ENCODE peak calls at places on chromosomes 5 and 9, in five cellular contexts. One of them, this sample, is unnamed.

GRCh38 chr5:150073086-150073625 is 13.2 kb downstream of the CSF1R start:
- DNase-seq in PC-3: no peak
- DNase-seq in left lung: no peak
- DNase-seq in cardiac muscle cell: no peak
- DNase-seq in pancreas: peak
- DNase-seq in this sample: no peak

GRCh38 chr9:34654317-34655083 is 2.5 kb downstream of the IL11RA start:
- DNase-seq in PC-3: no peak
- DNase-seq in left lung: no peak
- DNase-seq in cardiac muscle cell: peak
- DNase-seq in pancreas: peak
- DNase-seq in this sample: peak

GRCh38 chr5:132640613-132641012 is 17.4 kb upstream of the IL13 start:
- DNase-seq in PC-3: no peak
- DNase-seq in left lung: no peak
- DNase-seq in cardiac muscle cell: no peak
- DNase-seq in pancreas: no peak
- DNase-seq in this sample: no peak

GRCh38 chr5:3320317-3320865 is 275.2 kb upstream of the IRX1 start:
- DNase-seq in PC-3: no peak
- DNase-seq in left lung: no peak
- DNase-seq in cardiac muscle cell: no peak
- DNase-seq in pancreas: no peak
- DNase-seq in this sample: no peak

GRCh38 chr9:19595003-19595402 is 186.2 kb downstream of the ACER2 start:
- DNase-seq in PC-3: no peak
- DNase-seq in left lung: no peak
- DNase-seq in cardiac muscle cell: no peak
- DNase-seq in pancreas: no peak
- DNase-seq in this sample: no peak

GRCh38 chr5:170137694-170138214 is 32.1 kb downstream of the FOXI1 start:
- DNase-seq in PC-3: no peak
- DNase-seq in left lung: no peak
- DNase-seq in cardiac muscle cell: no peak
- DNase-seq in pancreas: no peak
- DNase-seq in this sample: no peak

GRCh38 chr9:17776735-17777134 is 197.9 kb downstream of the SH3GL2 start:
- DNase-seq in PC-3: no peak
- DNase-seq in left lung: no peak
- DNase-seq in cardiac muscle cell: peak
- DNase-seq in pancreas: no peak
- DNase-seq in this sample: no peak

GRCh38 chr5:43039468-43040286 is 442 bp downstream of the ANXA2R start:
- DNase-seq in PC-3: peak
- DNase-seq in left lung: peak
- DNase-seq in cardiac muscle cell: peak
- DNase-seq in pancreas: peak
- DNase-seq in this sample: peak

GRCh38 chr9:826500-827280 is 14.8 kb upstream of the DMRT1 start:
- DNase-seq in PC-3: no peak
- DNase-seq in left lung: no peak
- DNase-seq in cardiac muscle cell: no peak
- DNase-seq in pancreas: no peak
- DNase-seq in this sample: no peak

GRCh38 chr9:133375724-133376654 is at the start of the genes STKLD1 and SURF4:
- DNase-seq in PC-3: peak
- DNase-seq in left lung: peak
- DNase-seq in cardiac muscle cell: peak
- DNase-seq in pancreas: peak
- DNase-seq in this sample: peak

GRCh38 chr9:133372144-133372543 is 3.7 kb downstream of the SURF4 start:
- DNase-seq in PC-3: no peak
- DNase-seq in left lung: peak
- DNase-seq in cardiac muscle cell: no peak
- DNase-seq in pancreas: no peak
- DNase-seq in this sample: no peak

GRCh38 chr9:133377721-133378216 is 1.6 kb downstream of the STKLD1 start:
- DNase-seq in PC-3: peak
- DNase-seq in left lung: no peak
- DNase-seq in cardiac muscle cell: peak
- DNase-seq in pancreas: no peak
- DNase-seq in this sample: peak

GRCh38 chr9:133374612-133375115 is 1.2 kb downstream of the SURF4 start:
- DNase-seq in PC-3: no peak
- DNase-seq in left lung: no peak
- DNase-seq in cardiac muscle cell: peak
- DNase-seq in pancreas: no peak
- DNase-seq in this sample: peak

DNA sequence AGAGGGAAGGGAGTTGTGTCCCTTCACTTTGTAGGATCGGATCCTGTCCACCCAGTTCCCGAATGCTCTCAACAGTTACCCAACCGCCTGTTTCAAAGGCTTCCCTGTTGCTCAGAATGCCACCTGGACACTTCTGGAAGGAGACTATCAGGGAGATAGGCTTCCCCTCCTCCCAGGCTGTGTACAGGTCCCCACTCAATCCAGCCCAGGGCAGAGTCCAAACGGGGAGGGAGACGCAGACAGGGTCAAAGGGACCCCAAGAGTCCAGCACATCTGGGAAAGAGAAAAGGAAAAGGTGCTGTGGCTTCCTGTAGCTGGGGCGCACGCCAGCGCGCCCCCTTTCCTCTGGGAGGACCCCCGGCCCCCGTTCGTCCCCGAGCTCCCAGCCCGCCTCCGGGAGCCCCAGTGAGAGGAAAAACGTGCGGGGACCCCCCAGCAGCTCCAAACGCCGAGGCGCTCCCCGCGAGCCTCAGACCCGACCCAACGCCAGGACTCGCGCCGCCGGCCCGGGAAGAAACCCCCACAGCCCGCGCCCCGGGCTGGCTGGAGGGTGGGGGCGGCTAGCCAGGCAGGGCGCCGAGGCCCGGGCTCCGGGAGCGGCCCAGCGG is 640 bp downstream of the SURF4 start:
- DNase-seq in PC-3: no peak
- DNase-seq in left lung: no peak
- DNase-seq in cardiac muscle cell: peak
- DNase-seq in pancreas: peak
- DNase-seq in this sample: peak
- TF ChIP-seq CTCF in PC-3: no peak
- TF ChIP-seq CTCF in left lung: no peak
- TF ChIP-seq CTCF in cardiac muscle cell: no peak
- TF ChIP-seq CTCF in pancreas: no peak
- TF ChIP-seq CTCF in this sample: no peak

GRCh38 chr5:1445313-1445894 is at the start of gene SLC6A3:
- DNase-seq in PC-3: no peak
- DNase-seq in left lung: peak
- DNase-seq in cardiac muscle cell: peak
- DNase-seq in pancreas: no peak
- DNase-seq in this sample: peak

GRCh38 chr5:1444361-1445189 is 665 bp downstream of the SLC6A3 start:
- DNase-seq in PC-3: no peak
- DNase-seq in left lung: peak
- DNase-seq in cardiac muscle cell: no peak
- DNase-seq in pancreas: no peak
- DNase-seq in this sample: no peak

GRCh38 chr5:1442222-1443144 is 2.8 kb downstream of the SLC6A3 start:
- DNase-seq in PC-3: no peak
- DNase-seq in left lung: peak
- DNase-seq in cardiac muscle cell: no peak
- DNase-seq in pancreas: no peak
- DNase-seq in this sample: no peak

GRCh38 chr5:1443145-1443543 is 2.1 kb downstream of the SLC6A3 start:
- DNase-seq in PC-3: peak
- DNase-seq in left lung: no peak
- DNase-seq in cardiac muscle cell: no peak
- DNase-seq in pancreas: no peak
- DNase-seq in this sample: no peak

DNA sequence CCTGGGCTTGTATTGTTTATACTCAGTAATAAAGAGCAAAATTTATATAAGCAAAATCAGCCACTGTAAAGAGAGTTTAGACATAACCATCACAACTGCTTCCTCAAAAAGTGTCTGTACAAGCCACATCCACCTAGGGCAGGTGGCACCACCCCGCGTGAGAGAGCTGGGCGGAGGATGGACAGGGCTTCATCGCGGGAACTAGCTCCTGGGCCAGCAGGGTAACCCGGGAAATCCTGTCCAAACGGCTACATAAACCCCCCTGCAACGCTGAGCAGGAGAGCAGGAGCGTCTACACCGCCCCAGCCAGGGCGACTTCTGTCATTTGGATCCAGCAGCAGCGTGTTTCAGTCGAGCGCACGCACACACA is 1.3 kb downstream of the SLC6A3 start:
- DNase-seq in PC-3: no peak
- DNase-seq in left lung: no peak
- DNase-seq in cardiac muscle cell: no peak
- DNase-seq in pancreas: no peak
- DNase-seq in this sample: no peak
- H3K4me3 ChIP-seq in PC-3: no peak
- H3K4me3 ChIP-seq in left lung: no peak
- H3K4me3 ChIP-seq in cardiac muscle cell: no peak
- H3K4me3 ChIP-seq in pancreas: no peak
- H3K4me3 ChIP-seq in this sample: no peak

DNA sequence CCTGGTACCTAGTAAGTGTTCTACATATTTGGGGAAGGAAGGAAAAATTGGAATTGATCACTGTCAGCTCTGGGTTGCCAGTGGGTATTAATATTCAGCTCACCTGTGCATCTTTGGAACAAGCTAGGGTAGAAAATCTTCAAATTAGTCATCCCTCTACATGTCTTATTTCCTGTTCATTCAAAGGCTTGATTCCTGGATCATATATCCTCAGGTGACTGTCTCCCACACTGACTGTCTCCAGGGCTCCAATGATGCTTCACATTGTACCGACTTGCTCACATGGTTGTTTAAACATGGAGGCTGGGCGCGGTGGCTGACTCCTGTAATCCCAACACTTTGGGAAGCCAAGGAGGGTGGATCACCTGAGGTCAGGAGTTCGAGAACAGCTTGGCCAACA is 11.6 kb upstream of the SUSD1 start:
- DNase-seq in PC-3: peak
- DNase-seq in left lung: no peak
- DNase-seq in cardiac muscle cell: no peak
- DNase-seq in pancreas: no peak
- DNase-seq in this sample: no peak
- TF ChIP-seq CTCF in PC-3: no peak
- TF ChIP-seq CTCF in left lung: no peak
- TF ChIP-seq CTCF in cardiac muscle cell: no peak
- TF ChIP-seq CTCF in pancreas: no peak
- TF ChIP-seq CTCF in this sample: no peak

GRCh38 chr5:139391570-139392323 is 2.0 kb upstream of the MZB1 start:
- DNase-seq in PC-3: peak
- DNase-seq in left lung: no peak
- DNase-seq in cardiac muscle cell: no peak
- DNase-seq in pancreas: no peak
- DNase-seq in this sample: no peak
- H3K4me3 ChIP-seq in PC-3: peak
- H3K4me3 ChIP-seq in left lung: peak
- H3K4me3 ChIP-seq in cardiac muscle cell: no peak
- H3K4me3 ChIP-seq in pancreas: no peak
- H3K4me3 ChIP-seq in this sample: no peak

DNA sequence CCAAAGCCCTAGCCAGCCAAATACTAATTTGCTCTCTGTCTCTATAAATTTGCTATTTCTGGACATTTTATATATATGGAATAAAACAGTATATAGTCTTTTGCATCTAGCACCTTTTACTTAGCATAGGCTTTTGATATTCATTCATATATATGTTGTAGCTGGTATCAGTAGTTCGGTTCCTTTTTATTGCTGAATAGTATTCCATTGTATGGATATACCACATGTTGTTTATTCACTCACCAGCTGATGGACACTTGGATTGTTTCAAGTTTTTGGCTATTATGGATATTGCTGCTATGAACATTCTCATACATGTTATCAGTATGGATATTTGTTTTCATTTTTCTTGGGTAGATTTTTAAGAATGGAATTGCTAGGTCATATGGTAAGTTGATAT is 23.8 kb upstream of the KIAA1958 start:
- DNase-seq in PC-3: no peak
- DNase-seq in left lung: no peak
- DNase-seq in cardiac muscle cell: no peak
- DNase-seq in pancreas: no peak
- DNase-seq in this sample: no peak
- TF ChIP-seq CTCF in PC-3: no peak
- TF ChIP-seq CTCF in left lung: no peak
- TF ChIP-seq CTCF in cardiac muscle cell: no peak
- TF ChIP-seq CTCF in pancreas: no peak
- TF ChIP-seq CTCF in this sample: no peak

This sample was measured in fibroblast of pulmonary artery.